ENCODE peak calls at places on chromosomes 6 and 20, in five cellular contexts. M is GM12865, P is fibroblast of pulmonary artery, K is NCI-H510A treated with DMSO at 0.1 percent for 48 hours, U is amniotic epithelial cell. H is an unnamed sample.

GRCh38 chr20:21548390-21549035 is 34.6 kb upstream of the NKX2-2 start:
- DNase-seq in U (no peak), K (no peak), P (no peak), M (peak), H (peak)

GRCh38 chr6:130396722-130397121 is 30.9 kb downstream of the TMEM200A start:
- DNase-seq in U (peak), M (peak), P (no peak), K (no peak), H (no peak)

GRCh38 chr6:154868143-154868594 is 126.9 kb upstream of the TIAM2 start:
- DNase-seq in P (peak), K (peak), U (peak), M (peak), H (peak)

GRCh38 chr20:45098096-45098773 is 2.7 kb downstream of the KCNS1 start:
- DNase-seq in M (peak), K (no peak), P (peak), U (peak), H (peak)

GRCh38 chr6:108684809-108685329 is 124.2 kb downstream of the FOXO3 start:
- DNase-seq in K (no peak), P (peak), U (peak), M (peak), H (no peak)

GRCh38 chr6:163427498-163428254 is 13.2 kb downstream of the QKI start:
- DNase-seq in P (peak), M (peak), U (peak), K (no peak), H (no peak)

GRCh38 chr20:3000852-3001523 is 42.4 kb upstream of the GNRH2 start:
- DNase-seq in U (no peak), K (peak), P (peak), M (peak), H (peak)

GRCh38 chr6:97437087-97437486 is 154.1 kb upstream of the MMS22L start:
- DNase-seq in M (no peak), K (peak), U (peak), P (peak), H (peak)

GRCh38 chr6:133609404-133610270 is 279.3 kb upstream of the TCF21 start:
- DNase-seq in U (peak), K (no peak), M (no peak), P (peak), H (no peak)

GRCh38 chr6:90098025-90098474 is 198.6 kb downstream of the BACH2 start:
- DNase-seq in P (peak), M (no peak), K (no peak), U (peak), H (no peak)

GRCh38 chr20:32052792-32053362 is 835 bp downstream of the HCK start:
- DNase-seq in M (peak), P (no peak), U (no peak), K (peak), H (no peak)

GRCh38 chr6:40923860-40924259 is 115.2 kb downstream of the UNC5CL start:
- DNase-seq in K (no peak), P (no peak), M (no peak), U (no peak), H (no peak)

GRCh38 chr20:58810116-58810878 is 40.4 kb downstream of the GNAS-AS1 start:
- DNase-seq in P (no peak), M (no peak), U (peak), K (no peak), H (no peak)

GRCh38 chr6:150420926-150421325 is 52.1 kb downstream of the IYD start:
- DNase-seq in P (no peak), U (no peak), M (no peak), K (no peak), H (no peak)

GRCh38 chr20:54041336-54041735 is 29.1 kb downstream of the BCAS1 start:
- DNase-seq in P (no peak), M (no peak), K (no peak), U (no peak), H (no peak)

GRCh38 chr6:127289934-127290333 is 23.3 kb downstream of the RNF146 start:
- DNase-seq in M (no peak), K (peak), P (no peak), U (no peak), H (no peak)

GRCh38 chr20:60011512-60012507 is 53.6 kb downstream of the CDH26 start:
- DNase-seq in U (no peak), M (no peak), P (no peak), K (peak), H (no peak)

GRCh38 chr6:97019315-97019714 is 94.8 kb downstream of the KLHL32 start:
- DNase-seq in M (no peak), P (no peak), U (no peak), K (no peak), H (no peak)

GRCh38 chr6:37913210-37913609 is 93.7 kb downstream of the ZFAND3 start:
- DNase-seq in U (peak), M (no peak), P (peak), K (no peak), H (no peak)

GRCh38 chr6:6834356-6835342 is 246.1 kb downstream of the LY86 start:
- DNase-seq in U (no peak), M (no peak), K (peak), P (no peak), H (no peak)

GRCh38 chr6:44117397-44118128 is 9.7 kb downstream of the MRPL14 start:
- DNase-seq in P (no peak), M (no peak), K (no peak), U (peak), H (no peak)

GRCh38 chr20:62244644-62245108 is 6.4 kb downstream of the OSBPL2 start:
- DNase-seq in U (no peak), K (no peak), P (no peak), M (no peak), H (no peak)